ENCODE peak calls at places on chromosomes 7 and 10, in five cellular contexts. B is K562, L is endodermal cell, S is GM23248, H is heart left ventricle. M is an unnamed sample.

GRCh38 chr7:4472739-4473138 is 209.4 kb upstream of the FOXK1 start:
- DNase-seq in L (peak; percentile 62), S (no peak), B (no peak), H (no peak), M (no peak)

GRCh38 chr10:14414901-14415300 is 84.2 kb upstream of the FRMD4A start:
- DNase-seq in S (peak; percentile 20), H (no peak), B (no peak), L (no peak), M (peak; percentile 32)

GRCh38 chr7:135558337-135558767 is 635 bp downstream of the NUP205 start:
- DNase-seq in H (peak; percentile 33), S (peak; percentile 82), L (peak; percentile 79), B (peak; percentile 82), M (peak; percentile 1)

GRCh38 chr10:70602665-70603438 is at the start of gene PRF1:
- DNase-seq in S (no peak), B (peak; percentile 60), H (no peak), L (peak; percentile 49), M (no peak)

GRCh38 chr7:27080844-27081423 is 14.9 kb downstream of the HOXA1 start:
- DNase-seq in L (peak; percentile 57), B (no peak), H (no peak), S (peak; percentile 53), M (no peak)

GRCh38 chr10:78424721-78425120 is 391.1 kb downstream of the RPS24 start:
- DNase-seq in S (no peak), H (no peak), B (peak; percentile 28), L (peak; percentile 70), M (no peak)

GRCh38 chr10:7551289-7551688 is 115.5 kb downstream of the ITIH5 start:
- DNase-seq in B (no peak), L (no peak), H (no peak), S (no peak), M (no peak)

GRCh38 chr7:99928994-99929729 is at the start of gene GJC3:
- DNase-seq in B (peak; percentile 65), L (peak; percentile 91), S (peak; percentile 78), H (peak; percentile 74), M (no peak)

GRCh38 chr7:50982626-50983025 is 199.9 kb upstream of the GRB10 start:
- DNase-seq in S (no peak), L (peak; percentile 84), B (no peak), H (no peak), M (no peak)

GRCh38 chr7:74449809-74450397 is 3.8 kb upstream of the GTF2IRD1 start:
- DNase-seq in B (peak; percentile 85), S (peak; percentile 63), H (peak; percentile 48), L (peak; percentile 94), M (no peak)

GRCh38 chr7:98733036-98733435 is 116.0 kb downstream of the NPTX2 start:
- DNase-seq in S (peak; percentile 30), L (peak; percentile 94), B (peak; percentile 91), H (no peak), M (no peak)

GRCh38 chr10:78756604-78757442 is 311.9 kb upstream of the ZMIZ1 start:
- DNase-seq in L (peak; percentile 70), H (peak; percentile 65), B (no peak), S (peak; percentile 99), M (peak; percentile 79)

GRCh38 chr10:114100848-114101741 is 57.4 kb downstream of the ADRB1 start:
- DNase-seq in L (peak; percentile 70), B (no peak), H (peak; percentile 51), S (peak; percentile 57), M (no peak)

GRCh38 chr7:87154166-87154565 is 1.9 kb downstream of the DMTF1 start:
- DNase-seq in B (no peak), S (peak; percentile 1), L (no peak), H (no peak), M (no peak)
- H3K27ac ChIP-seq in B (peak overlapping the region; percentile 98), S (peak overlapping the region; percentile 98), L (no peak overlapping the region), H (no peak overlapping the region), M (no peak overlapping the region)

GRCh38 chr7:103439661-103440060 is 6.3 kb downstream of the SLC26A5 start:
- DNase-seq in L (no peak), H (no peak), S (no peak), B (no peak), M (no peak)

GRCh38 chr7:103447073-103447960 is 1.3 kb upstream of the SLC26A5 start:
- DNase-seq in H (no peak), L (peak; percentile 91), B (peak; percentile 79), S (peak; percentile 69), M (peak; percentile 0)

GRCh38 chr7:103446046-103446520 is at the start of gene SLC26A5:
- DNase-seq in H (no peak), S (peak; percentile 22), L (peak; percentile 89), B (peak; percentile 74), M (no peak)

GRCh38 chr7:103445228-103446020 is 583 bp downstream of the SLC26A5 start:
- DNase-seq in H (no peak), S (peak; percentile 23), B (no peak), L (peak; percentile 80), M (no peak)
- H3K4me3 ChIP-seq in H (peak overlapping the region; percentile 36), S (peak overlapping the region; percentile 53), B (peak overlapping the region; percentile 32), L (peak overlapping the region; percentile 77), M (peak overlapping the region; percentile 42)

GRCh38 chr10:132452216-132452650 is 55.2 kb downstream of the PWWP2B start:
- DNase-seq in L (peak; percentile 65), S (no peak), H (no peak), B (no peak), M (no peak)
- H3K27ac ChIP-seq in L (no peak overlapping the region), S (no peak overlapping the region), H (no peak overlapping the region), B (no peak overlapping the region), M (no peak overlapping the region)

GRCh38 chr7:72336887-72337821 is 75.0 kb downstream of the CALN1 start:
- DNase-seq in S (no peak), B (no peak), L (peak; percentile 83), H (no peak), M (no peak)

GRCh38 chr7:72337822-72338167 is 74.3 kb downstream of the CALN1 start:
- DNase-seq in S (no peak), B (no peak), H (no peak), L (peak; percentile 68), M (no peak)

GRCh38 chr7:72335561-72336381 is 76.4 kb downstream of the CALN1 start:
- DNase-seq in L (peak; percentile 89), S (no peak), B (no peak), H (no peak), M (no peak)

GRCh38 chr7:72334733-72335132 is 77.4 kb downstream of the CALN1 start:
- DNase-seq in B (no peak), S (no peak), L (no peak), H (no peak), M (no peak)

DNA sequence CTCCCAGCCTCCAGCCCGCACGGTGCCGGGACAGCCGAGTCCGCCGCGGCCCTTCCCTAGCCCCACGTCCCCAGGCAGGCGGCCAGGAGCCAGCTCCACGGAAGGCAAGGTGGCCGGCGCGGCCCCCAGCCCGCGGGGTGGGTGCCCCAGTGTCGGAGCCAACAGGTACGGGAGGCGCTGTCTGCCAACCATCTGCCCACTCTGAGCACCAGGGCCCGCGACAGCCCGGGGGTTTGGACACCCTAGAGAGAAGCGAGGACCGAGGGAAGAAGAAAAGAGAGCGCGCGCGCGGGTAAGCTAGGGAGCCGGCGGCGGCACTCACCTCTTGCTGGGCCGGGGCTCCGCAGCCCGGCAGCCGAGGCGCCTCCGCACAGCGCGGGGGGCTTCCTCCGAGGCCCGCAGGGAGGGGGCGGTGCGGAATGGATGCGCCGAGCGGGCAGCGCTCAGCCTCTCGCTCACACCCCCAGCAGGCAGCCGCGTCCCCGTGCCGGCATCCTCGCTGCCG is 75.7 kb downstream of the CALN1 start:
- DNase-seq in H (no peak), B (no peak), L (no peak), S (no peak), M (no peak)
- H3K4me3 ChIP-seq in H (peak overlapping the region; percentile 39), B (no peak overlapping the region), L (peak overlapping the region; percentile 81), S (no peak overlapping the region), M (no peak overlapping the region)